ENCODE peak calls at places on chromosomes 2 and 18, in four cellular contexts. K, N, O and I are unnamed samples.

GRCh38 chr18:46939998-46940571 is 22.7 kb downstream of the KATNAL2 start:
- DNase-seq in O (no peak), K (no peak), N (no peak), I (peak; percentile 48)

GRCh38 chr18:51734576-51734975 is 537.1 kb upstream of the MEX3C start:
- DNase-seq in N (no peak), K (no peak), O (no peak), I (no peak)

GRCh38 chr2:120422761-120423160 is 76.8 kb downstream of the INHBB start:
- DNase-seq in O (no peak), N (no peak), K (no peak), I (no peak)

GRCh38 chr2:146978891-146979555 is 865.8 kb upstream of the ACVR2A start:
- DNase-seq in K (no peak), N (no peak), O (peak; percentile 97), I (no peak)

GRCh38 chr18:24924066-24924716 is 427.8 kb downstream of the ZNF521 start:
- DNase-seq in O (no peak), N (no peak), K (no peak), I (no peak)

GRCh38 chr2:43397821-43398220 is 171.4 kb upstream of the ZFP36L2 start:
- DNase-seq in N (no peak), K (no peak), O (no peak), I (no peak)

GRCh38 chr2:71455741-71456569 is 2.6 kb downstream of the DYSF start:
- DNase-seq in O (no peak), K (peak; percentile 81), N (peak; percentile 71), I (no peak)

GRCh38 chr2:159506764-159507406 is 109.5 kb downstream of the BAZ2B start:
- DNase-seq in O (no peak), K (no peak), N (peak; percentile 40), I (no peak)

GRCh38 chr2:150469706-150470105 is 17.8 kb downstream of the RND3 start:
- DNase-seq in N (peak; percentile 5), K (no peak), O (no peak), I (no peak)

GRCh38 chr2:182018218-182018617 is 32.6 kb downstream of the PPP1R1C start:
- DNase-seq in O (no peak), K (no peak), N (peak; percentile 38), I (no peak)

GRCh38 chr18:75280427-75281280 is 70.1 kb downstream of the TSHZ1 start:
- DNase-seq in N (peak; percentile 94), K (no peak), O (no peak), I (peak; percentile 6)

GRCh38 chr2:129499747-129500146 is 479.7 kb upstream of the RAB6C start:
- DNase-seq in K (no peak), N (no peak), O (no peak), I (no peak)

GRCh38 chr2:65500319-65501040 is 68.1 kb upstream of the SPRED2 start:
- DNase-seq in O (no peak), N (no peak), K (no peak), I (no peak)

GRCh38 chr18:55779711-55780590 is 192.0 kb upstream of the TCF4 start:
- DNase-seq in O (no peak), K (peak; percentile 77), N (peak; percentile 65), I (peak; percentile 79)

GRCh38 chr2:134410006-134410405 is 156.1 kb downstream of the MGAT5 start:
- DNase-seq in O (no peak), K (no peak), N (no peak), I (no peak)

GRCh38 chr2:205787761-205788160 is 105.5 kb downstream of the NRP2 start:
- DNase-seq in O (no peak), N (no peak), K (no peak), I (no peak)

GRCh38 chr2:23900133-23900926 is 26.6 kb downstream of the ATAD2B start:
- DNase-seq in N (no peak), O (no peak), K (no peak), I (no peak)

GRCh38 chr2:119249311-119249710 is 25.7 kb downstream of the STEAP3 start:
- DNase-seq in N (no peak), K (peak; percentile 47), O (no peak), I (no peak)

GRCh38 chr2:119252186-119253113 is 28.8 kb downstream of the STEAP3 start:
- DNase-seq in O (no peak), K (no peak), N (peak; percentile 86), I (peak; percentile 71)

GRCh38 chr2:119249855-119250775 is 26.5 kb downstream of the STEAP3 start:
- DNase-seq in K (peak; percentile 61), O (no peak), N (no peak), I (no peak)

GRCh38 chr2:119251652-119252051 is 28.0 kb downstream of the STEAP3 start:
- DNase-seq in K (no peak), O (no peak), N (no peak), I (no peak)

DNA sequence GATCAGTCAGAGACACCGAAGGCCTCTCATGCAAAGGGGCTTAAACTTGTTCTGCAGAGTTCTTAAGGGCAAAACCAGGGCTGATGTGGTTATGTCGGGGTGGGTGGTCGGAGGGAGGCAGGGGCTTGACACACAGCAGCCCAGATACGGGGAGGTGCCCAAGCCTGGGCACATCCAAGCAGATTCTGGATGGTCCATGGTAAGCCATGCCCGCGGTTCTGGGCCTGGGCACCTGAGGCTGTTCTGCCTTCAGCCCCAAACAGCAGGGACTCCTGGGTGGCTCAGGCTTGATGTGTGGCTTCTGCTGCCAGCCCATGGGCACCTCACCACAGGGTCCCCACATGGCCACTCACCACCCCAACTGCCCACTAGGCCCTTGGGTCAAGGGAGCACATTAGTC is 27.3 kb downstream of the STEAP3 start:
- DNase-seq in O (no peak), N (no peak), K (peak; percentile 38), I (no peak)
- H3K4me1 ChIP-seq in O (peaks cover 6% of the 10 kb centered on the region), N (peaks cover 29% of the 10 kb centered on the region), K (no peaks in the 10 kb centered on the region), I (peaks cover 28% of the 10 kb centered on the region)

GRCh38 chr2:221558107-221558506 is 14.0 kb downstream of the EPHA4 start:
- DNase-seq in O (no peak), K (no peak), N (no peak), I (no peak)

GRCh38 chr2:221552282-221552681 is 19.8 kb downstream of the EPHA4 start:
- DNase-seq in N (no peak), O (peak; percentile 23), K (no peak), I (no peak)

GRCh38 chr2:221554769-221555510 is 17.2 kb downstream of the EPHA4 start:
- DNase-seq in N (no peak), K (no peak), O (peak; percentile 76), I (peak; percentile 41)

GRCh38 chr2:221553333-221553732 is 18.8 kb downstream of the EPHA4 start:
- DNase-seq in K (no peak), O (no peak), N (no peak), I (no peak)

DNA sequence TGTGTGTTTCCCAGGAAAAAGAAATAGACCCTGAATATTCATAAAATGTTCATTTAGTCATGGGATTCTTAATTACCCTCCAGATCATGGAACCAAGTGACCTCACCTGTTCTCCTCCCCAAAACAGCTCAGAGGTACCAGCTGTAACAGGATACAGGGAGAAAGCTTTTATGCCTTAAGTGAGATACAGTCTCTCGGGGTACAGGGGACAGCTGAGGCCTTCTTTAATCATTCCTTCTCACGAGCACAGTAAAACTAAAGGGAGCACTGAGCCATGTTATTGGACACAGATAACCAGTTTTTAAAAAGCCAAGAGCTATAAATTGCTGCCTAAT is 16.6 kb downstream of the EPHA4 start:
- DNase-seq in O (no peak), N (no peak), K (no peak), I (no peak)
- H3K4me3 ChIP-seq in O (no peak overlapping the region), N (no peak overlapping the region), K (no peak overlapping the region), I (peak overlapping the region; percentile 16)

DNA sequence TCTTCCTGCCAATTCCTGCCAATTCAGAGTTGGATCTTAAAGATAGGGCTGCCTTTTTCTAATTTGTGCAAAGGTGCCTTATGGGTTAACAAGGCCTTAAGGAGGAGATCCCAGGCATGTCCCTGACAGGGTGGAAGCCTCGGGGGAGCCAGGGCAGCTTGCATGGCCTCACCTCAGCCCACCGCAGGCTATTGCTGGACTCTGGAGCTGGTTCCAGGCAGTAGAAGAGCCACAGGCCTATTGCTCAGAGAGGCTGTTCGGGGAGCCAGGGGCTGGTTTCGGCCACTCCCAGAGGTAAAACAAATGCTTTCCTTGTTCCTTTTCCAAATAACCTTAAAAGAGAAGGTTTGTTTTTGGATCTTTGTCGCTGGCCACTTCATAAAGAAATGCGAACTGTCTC is 108.7 kb downstream of the APOB start:
- DNase-seq in O (no peak), K (no peak), N (no peak), I (no peak)
- H3K4me1 ChIP-seq in O (no peaks in the 10 kb centered on the region), K (no peaks in the 10 kb centered on the region), N (no peaks in the 10 kb centered on the region), I (peaks cover 19% of the 10 kb centered on the region)

GRCh38 chr2:61178603-61179545 is 16.9 kb downstream of the C2orf74 start:
- DNase-seq in N (no peak), O (no peak), K (no peak), I (no peak)
- H3K4me3 ChIP-seq in N (no peak overlapping the region), O (no peak overlapping the region), K (no peak overlapping the region), I (peak overlapping the region; percentile 87)

GRCh38 chr2:10572693-10573092 is 117.1 kb downstream of the NOL10 start:
- DNase-seq in O (no peak), N (no peak), K (no peak), I (no peak)

GRCh38 chr2:10573709-10574108 is 116.1 kb downstream of the NOL10 start:
- DNase-seq in O (no peak), N (no peak), K (no peak), I (no peak)

GRCh38 chr2:10576456-10576855 is 113.3 kb downstream of the NOL10 start:
- DNase-seq in O (no peak), N (no peak), K (no peak), I (no peak)

GRCh38 chr2:10574911-10575310 is 114.9 kb downstream of the NOL10 start:
- DNase-seq in O (no peak), K (no peak), N (no peak), I (no peak)

DNA sequence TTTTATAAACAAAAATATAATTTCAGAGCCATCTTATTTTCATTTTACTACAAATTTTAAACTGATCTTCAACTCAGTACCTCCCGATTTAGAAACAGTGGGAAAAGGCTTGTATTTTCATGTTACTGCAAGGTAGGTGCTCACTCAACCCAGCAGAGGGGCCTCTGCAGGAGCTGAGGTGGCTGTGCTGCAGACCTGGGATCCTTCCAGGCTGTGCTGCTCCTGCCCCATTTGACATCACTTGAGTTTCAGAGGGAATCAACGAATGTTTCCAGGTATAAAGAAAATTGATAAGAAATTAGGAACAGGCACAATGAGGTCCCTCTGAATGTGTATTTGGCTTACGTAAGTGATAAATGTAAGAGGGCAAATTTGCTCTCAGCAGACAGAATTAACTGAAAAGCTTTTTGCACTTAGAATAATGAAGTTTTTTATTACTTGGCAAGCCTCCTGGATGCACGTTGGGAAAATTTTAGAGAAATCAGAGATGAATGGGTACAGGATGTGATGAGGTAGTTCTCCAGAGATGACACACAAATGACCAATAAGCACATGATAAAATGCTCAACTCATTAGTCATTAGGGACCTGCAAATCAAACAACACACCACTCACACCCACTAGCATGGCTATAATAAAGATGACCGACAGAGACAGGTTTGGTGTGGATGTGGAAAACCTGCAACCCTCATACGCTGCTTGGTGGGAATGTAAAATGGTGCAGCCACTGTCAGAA is 114.0 kb downstream of the NOL10 start:
- DNase-seq in N (peak; percentile 82), K (no peak), O (no peak), I (peak; percentile 10)
- H3K4me1 ChIP-seq in N (peaks cover 20% of the 10 kb centered on the region), K (no peaks in the 10 kb centered on the region), O (peaks cover 18% of the 10 kb centered on the region), I (peaks cover 8% of the 10 kb centered on the region)